ENCODE peak calls at places on chromosomes 5 and 9, in ten cellular contexts. I is endodermal cell, Q is IMR-90, V is body of pancreas, L is SK-N-SH, B is Caco-2, W is upper lobe of left lung, F is GM23248, Z is gastrocnemius medialis, U is heart right ventricle. K is an unnamed sample.

GRCh38 chr5:51386916-51387853 is 3.9 kb downstream of the ISL1 start:
- DNase-seq in I (peak; percentile 79), Q (no peak), V (no peak), L (peak; percentile 33), B (no peak), W (no peak), F (no peak), Z (no peak), U (no peak), K (no peak)

GRCh38 chr9:94870465-94870792 is 143.9 kb downstream of the AOPEP start:
- DNase-seq in I (no peak), Q (no peak), V (no peak), L (no peak), B (no peak), W (no peak), F (no peak), Z (no peak), U (no peak), K (no peak)

GRCh38 chr9:89872426-89872912 is 267.7 kb downstream of the GADD45G start:
- DNase-seq in I (peak; percentile 30), Q (no peak), V (peak; percentile 7), L (no peak), B (no peak), W (peak; percentile 15), F (no peak), Z (no peak), U (no peak), K (peak; percentile 40)

GRCh38 chr9:129139233-129139992 is 28.2 kb downstream of the PTPA start:
- DNase-seq in I (peak; percentile 92), Q (peak; percentile 84), V (peak; percentile 82), L (peak; percentile 85), B (peak; percentile 78), W (peak; percentile 79), F (peak; percentile 88), Z (peak; percentile 71), U (peak; percentile 60), K (peak; percentile 77)

GRCh38 chr9:133121200-133122166 is at the start of gene RALGDS:
- DNase-seq in I (peak; percentile 96), Q (peak; percentile 75), V (peak; percentile 92), L (peak; percentile 97), B (peak; percentile 86), W (peak; percentile 94), F (peak; percentile 97), Z (peak; percentile 86), U (peak; percentile 93), K (peak; percentile 96)

GRCh38 chr5:179060116-179061008 is at the start of gene ZNF354C:
- DNase-seq in I (peak; percentile 97), Q (peak; percentile 87), V (peak; percentile 84), L (peak; percentile 95), B (no peak), W (peak; percentile 88), F (peak; percentile 96), Z (peak; percentile 74), U (peak; percentile 93), K (peak; percentile 96)

GRCh38 chr5:180334751-180335613 is 18.2 kb downstream of the GFPT2 start:
- DNase-seq in I (no peak), Q (no peak), V (no peak), L (no peak), B (no peak), W (no peak), F (no peak), Z (no peak), U (no peak), K (no peak)

GRCh38 chr5:54912021-54912420 is 73.4 kb downstream of the ESM1 start:
- DNase-seq in I (no peak), Q (peak; percentile 28), V (no peak), L (no peak), B (no peak), W (no peak), F (no peak), Z (no peak), U (no peak), K (no peak)

GRCh38 chr9:79432485-79432884 is 139.3 kb upstream of the TLE4 start:
- DNase-seq in I (no peak), Q (no peak), V (no peak), L (no peak), B (no peak), W (no peak), F (no peak), Z (no peak), U (no peak), K (no peak)

GRCh38 chr5:84573017-84573712 is 188.5 kb upstream of the EDIL3 start:
- DNase-seq in I (no peak), Q (no peak), V (no peak), L (no peak), B (no peak), W (no peak), F (no peak), Z (no peak), U (no peak), K (no peak)

GRCh38 chr9:95981741-95982390 is 106.4 kb downstream of the ERCC6L2 start:
- DNase-seq in I (no peak), Q (no peak), V (no peak), L (no peak), B (no peak), W (no peak), F (no peak), Z (no peak), U (no peak), K (no peak)

GRCh38 chr5:151784141-151784540 is 12.4 kb downstream of the G3BP1 start:
- DNase-seq in I (peak; percentile 59), Q (no peak), V (no peak), L (no peak), B (no peak), W (no peak), F (no peak), Z (no peak), U (no peak), K (no peak)

GRCh38 chr5:151779531-151780125 is 7.9 kb downstream of the G3BP1 start:
- DNase-seq in I (no peak), Q (no peak), V (no peak), L (no peak), B (no peak), W (no peak), F (no peak), Z (no peak), U (no peak), K (no peak)

GRCh38 chr5:151775025-151775606 is 3.4 kb downstream of the G3BP1 start:
- DNase-seq in I (no peak), Q (no peak), V (no peak), L (no peak), B (no peak), W (no peak), F (no peak), Z (no peak), U (no peak), K (no peak)

GRCh38 chr5:151781201-151781600 is 9.4 kb downstream of the G3BP1 start:
- DNase-seq in I (no peak), Q (no peak), V (no peak), L (no peak), B (no peak), W (no peak), F (peak; percentile 25), Z (no peak), U (no peak), K (no peak)

DNA sequence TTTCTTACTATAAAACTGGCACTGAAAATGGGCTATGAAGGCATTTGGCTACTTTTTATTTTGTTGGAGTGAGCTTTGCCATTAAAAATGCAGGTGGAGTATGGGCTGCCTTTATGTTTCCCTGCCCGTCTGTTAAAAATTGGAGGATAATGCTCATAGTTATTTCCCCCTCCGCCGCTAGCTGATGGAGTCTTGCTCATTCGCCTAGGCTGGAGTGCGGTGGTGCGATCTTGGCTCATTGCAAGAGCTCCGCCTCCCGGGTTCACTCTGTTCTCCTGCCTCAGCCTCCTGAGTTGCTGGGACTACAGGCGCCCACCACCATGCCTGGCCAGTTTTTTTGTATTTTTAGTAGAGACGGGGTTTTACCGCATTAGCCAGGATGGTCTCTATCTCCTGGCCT is 8.6 kb downstream of the G3BP1 start:
- DNase-seq in I (peak; percentile 65), Q (no peak), V (no peak), L (no peak), B (no peak), W (no peak), F (no peak), Z (no peak), U (no peak), K (no peak)
- H3K36me3 ChIP-seq in I (peaks cover 38% of the 10 kb centered on the region), Q (no peaks in the 10 kb centered on the region), V (no peaks in the 10 kb centered on the region), L (peaks cover 20% of the 10 kb centered on the region), B (no peaks in the 10 kb centered on the region), W (no peaks in the 10 kb centered on the region), F (peaks cover 17% of the 10 kb centered on the region), Z (no peaks in the 10 kb centered on the region), U (no peaks in the 10 kb centered on the region), K (peaks cover 15% of the 10 kb centered on the region)

DNA sequence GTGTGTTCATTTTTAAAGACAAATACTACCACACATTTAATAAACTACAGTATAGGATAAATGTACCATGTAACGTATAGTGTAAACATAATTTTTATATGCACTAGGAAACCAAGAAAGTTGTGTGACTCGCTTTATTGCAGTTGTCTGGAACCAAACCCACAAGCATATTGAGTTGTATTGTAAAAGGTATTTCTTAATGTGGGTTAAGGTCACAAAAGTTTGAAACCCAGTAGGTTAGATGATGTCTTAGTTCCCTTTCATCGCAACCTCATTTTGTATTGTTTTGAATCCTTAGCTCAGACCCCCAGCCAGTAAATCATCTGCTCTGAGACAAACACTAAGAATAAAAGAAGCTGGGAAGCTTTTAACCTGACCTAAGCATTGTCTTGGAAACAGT is 79.0 kb downstream of the TRIO start:
- DNase-seq in I (no peak), Q (no peak), V (no peak), L (no peak), B (no peak), W (no peak), F (no peak), Z (no peak), U (no peak), K (no peak)
- H3K4me1 ChIP-seq in I (no peaks in the 10 kb centered on the region), Q (peaks cover 44% of the 10 kb centered on the region), V (peaks cover 49% of the 10 kb centered on the region), L (peaks cover 17% of the 10 kb centered on the region), B (peaks cover 6% of the 10 kb centered on the region), W (peaks cover 72% of the 10 kb centered on the region), F (peaks cover 51% of the 10 kb centered on the region), Z (peaks cover 51% of the 10 kb centered on the region), U (peaks cover 54% of the 10 kb centered on the region), K (peaks cover 65% of the 10 kb centered on the region)

DNA sequence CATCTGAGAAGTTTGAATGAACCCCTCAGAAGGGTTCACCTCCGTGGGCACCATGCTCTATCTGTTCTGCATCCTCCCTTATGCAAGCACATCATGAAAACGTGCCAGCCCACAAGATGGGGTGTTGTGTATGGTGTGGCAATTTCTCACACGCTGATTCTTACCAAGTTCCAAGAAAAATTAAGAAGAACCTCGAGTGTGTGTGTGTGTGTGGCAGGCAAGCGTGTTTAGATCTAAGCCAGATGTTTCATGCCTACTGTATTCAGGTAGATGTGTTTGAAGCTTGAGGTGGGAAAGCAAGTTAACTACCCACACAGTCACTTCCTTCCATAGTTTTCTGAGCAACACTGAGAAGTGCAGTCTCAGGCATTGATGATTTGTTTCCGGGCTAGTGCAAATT is 77.7 kb upstream of the GNA14 start:
- DNase-seq in I (no peak), Q (no peak), V (no peak), L (no peak), B (no peak), W (no peak), F (no peak), Z (no peak), U (no peak), K (no peak)
- H3K36me3 ChIP-seq in I (peaks cover 50% of the 10 kb centered on the region), Q (peaks cover 15% of the 10 kb centered on the region), V (peaks cover 10% of the 10 kb centered on the region), L (peaks cover 35% of the 10 kb centered on the region), B (no peaks in the 10 kb centered on the region), W (peaks cover 14% of the 10 kb centered on the region), F (peaks cover 14% of the 10 kb centered on the region), Z (no peaks in the 10 kb centered on the region), U (peaks cover 12% of the 10 kb centered on the region), K (peaks cover 40% of the 10 kb centered on the region)

DNA sequence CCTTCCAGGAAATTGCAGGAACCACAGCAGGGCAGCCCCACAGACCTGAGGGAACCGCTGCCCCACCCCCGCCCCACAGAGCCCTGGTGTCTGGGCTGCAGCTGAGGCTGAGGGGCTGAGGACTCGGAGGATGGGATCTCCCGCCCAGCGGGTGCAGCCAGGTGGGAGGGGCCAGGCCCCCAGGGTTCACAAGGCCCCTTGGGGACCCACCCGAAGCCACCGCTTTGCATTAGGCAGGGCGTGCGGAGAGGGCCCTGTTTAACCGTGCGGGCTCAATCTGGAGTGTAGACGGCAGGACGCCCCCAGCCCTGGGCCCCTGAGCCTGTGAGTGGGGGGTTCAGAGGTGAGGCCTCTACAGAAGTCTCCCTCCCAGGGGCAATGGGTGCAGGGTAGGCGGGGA is 10.8 kb downstream of the NOTCH1 start:
- DNase-seq in I (no peak), Q (no peak), V (no peak), L (peak; percentile 63), B (no peak), W (no peak), F (no peak), Z (no peak), U (no peak), K (no peak)
- H3K4me1 ChIP-seq in I (no peaks in the 10 kb centered on the region), Q (peaks cover 2% of the 10 kb centered on the region), V (peaks cover 71% of the 10 kb centered on the region), L (peaks cover 2% of the 10 kb centered on the region), B (no peaks in the 10 kb centered on the region), W (peaks cover 92% of the 10 kb centered on the region), F (no peaks in the 10 kb centered on the region), Z (peaks cover 13% of the 10 kb centered on the region), U (peaks cover 83% of the 10 kb centered on the region), K (peaks cover 86% of the 10 kb centered on the region)